ENCODE peak calls at places on chromosomes 3 and 15, in seven cellular contexts. G is neural progenitor cell, P is GM23248, Y is HCT116, L is GM23338, D is hepatocyte, C is MM.1S. V is an unnamed sample.

GRCh38 chr15:28942046-28942445 is 56.3 kb downstream of the APBA2 start:
- DNase-seq in G (no peak), P (no peak), L (no peak), D (no peak), C (no peak), Y (no peak), V (no peak)

GRCh38 chr15:80694624-80695098 is 449 bp upstream of the ABHD17C start:
- DNase-seq in Y (no peak), P (peak), L (peak), C (peak), D (no peak), G (peak), V (peak)

GRCh38 chr15:28933710-28934445 is 48.1 kb downstream of the APBA2 start:
- DNase-seq in D (no peak), Y (no peak), G (peak), C (no peak), P (no peak), L (no peak), V (no peak)

GRCh38 chr3:58336135-58336882 is 3.6 kb downstream of the PXK start:
- DNase-seq in Y (no peak), G (no peak), L (no peak), C (no peak), P (peak), D (no peak), V (peak)

GRCh38 chr15:80607288-80607980 is 87.7 kb upstream of the ABHD17C start:
- DNase-seq in D (no peak), P (no peak), Y (no peak), L (no peak), G (no peak), C (no peak), V (no peak)

GRCh38 chr3:126961191-126961790 is 21.6 kb upstream of the PLXNA1 start:
- DNase-seq in D (no peak), P (peak), L (no peak), G (no peak), C (no peak), Y (no peak), V (peak)

GRCh38 chr3:189049458-189050231 is 122.1 kb upstream of the TPRG1 start:
- DNase-seq in Y (no peak), G (no peak), D (no peak), P (no peak), C (peak), L (peak), V (peak)

GRCh38 chr3:16896820-16897219 is 12.1 kb downstream of the PLCL2 start:
- DNase-seq in G (no peak), C (no peak), P (no peak), D (no peak), Y (no peak), L (no peak), V (no peak)

GRCh38 chr3:101325393-101326134 is 5.2 kb upstream of the IMPG2 start:
- DNase-seq in L (no peak), Y (no peak), D (no peak), P (no peak), G (no peak), C (no peak), V (no peak)

GRCh38 chr3:129597087-129597791 is 9.2 kb downstream of the PLXND1 start:
- DNase-seq in D (no peak), P (peak), Y (no peak), C (no peak), L (no peak), G (no peak), V (no peak)

GRCh38 chr15:99424978-99425665 is 140.7 kb upstream of the MEF2A start:
- DNase-seq in D (peak), P (peak), G (no peak), Y (no peak), L (no peak), C (no peak), V (peak)

GRCh38 chr3:55910543-55910942 is 423.4 kb upstream of the WNT5A start:
- DNase-seq in Y (no peak), D (no peak), C (no peak), G (no peak), P (peak), L (no peak), V (peak)

GRCh38 chr15:43253431-43254403 is 13.0 kb downstream of the TGM5 start:
- DNase-seq in L (no peak), P (peak), G (no peak), Y (no peak), D (no peak), C (peak), V (peak)

GRCh38 chr15:67409175-67409574 is 111.8 kb upstream of the C15orf61 start:
- DNase-seq in C (no peak), P (no peak), G (peak), D (no peak), Y (no peak), L (peak), V (no peak)

GRCh38 chr3:143775401-143775970 is 72.8 kb downstream of the SLC9A9 start:
- DNase-seq in G (peak), D (peak), Y (peak), P (peak), C (peak), L (peak), V (peak)
- H3K4me3 ChIP-seq in G (no peak), D (no peak), Y (no peak), P (peak), C (no peak), L (no peak), V (no peak)

DNA sequence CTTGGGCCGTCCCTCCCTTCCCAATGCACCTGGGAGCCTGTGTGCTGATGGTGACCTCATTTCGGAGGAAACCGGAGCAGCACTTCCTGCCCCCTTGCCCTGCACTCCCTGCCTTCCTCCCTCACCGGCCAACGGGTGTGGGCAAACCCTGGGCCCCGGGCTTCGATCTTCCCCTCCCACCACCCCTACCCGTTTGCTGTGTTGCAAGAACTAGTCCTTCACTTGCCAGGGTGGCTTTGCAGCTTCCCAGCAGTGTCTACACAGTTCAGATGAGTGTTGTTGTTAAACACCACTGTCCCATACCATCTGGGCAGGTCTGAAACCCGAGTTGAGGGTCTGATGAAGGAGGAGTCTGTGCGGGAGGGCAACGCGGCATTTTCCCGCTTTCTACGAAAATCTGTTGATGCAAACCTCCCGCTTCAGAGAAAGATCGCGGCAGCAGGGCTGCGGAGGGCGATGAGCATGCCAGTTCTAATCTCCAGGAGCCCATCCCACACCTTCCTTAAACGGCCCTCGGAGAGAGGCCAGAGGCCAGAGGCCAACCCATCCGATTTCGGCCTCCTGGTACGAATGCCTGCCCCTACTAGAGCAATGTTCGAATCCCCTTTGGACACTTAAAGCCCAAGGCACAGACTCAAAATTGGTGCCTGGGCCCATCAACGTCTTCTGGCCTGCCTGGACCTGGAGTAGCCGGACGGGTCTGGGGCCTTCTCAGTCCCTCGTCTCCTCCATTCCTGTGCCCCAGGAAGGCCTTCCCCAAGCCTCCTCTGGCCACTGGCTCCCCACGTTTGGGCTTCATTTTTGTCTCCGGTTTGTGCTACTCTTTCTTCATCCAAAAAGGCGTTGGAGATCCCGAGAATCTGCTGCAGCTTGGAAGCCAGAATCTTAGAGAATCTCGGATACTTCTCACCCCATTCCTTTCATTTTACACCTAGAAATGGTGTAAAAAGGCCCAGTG is 35.8 kb upstream of the POLG start:
- DNase-seq in Y (no peak), D (no peak), P (no peak), L (peak), C (no peak), G (peak), V (peak)
- TF ChIP-seq EZH2 in Y (no peak), D (no peak), P (no peak), L (peak), C (no peak), G (peak), V (no peak)

GRCh38 chr3:169297214-169297613 is 366.3 kb downstream of the MECOM start:
- DNase-seq in C (no peak), L (no peak), G (no peak), P (no peak), Y (no peak), D (no peak), V (no peak)
- TF ChIP-seq EZH2phosphoT487 in C (no peak), L (no peak), G (no peak), P (no peak), Y (no peak), D (no peak), V (no peak)

GRCh38 chr3:42513521-42513920 is 11.1 kb downstream of the VIPR1 start:
- DNase-seq in L (no peak), Y (no peak), P (no peak), G (no peak), C (no peak), D (no peak), V (no peak)

GRCh38 chr3:42513121-42513520 is 10.7 kb downstream of the VIPR1 start:
- DNase-seq in Y (no peak), C (no peak), P (no peak), D (no peak), L (no peak), G (no peak), V (no peak)

GRCh38 chr3:42510325-42510724 is 7.9 kb downstream of the VIPR1 start:
- DNase-seq in Y (no peak), L (no peak), C (no peak), P (no peak), D (peak), G (no peak), V (no peak)

GRCh38 chr3:42509111-42509510 is 6.7 kb downstream of the VIPR1 start:
- DNase-seq in G (no peak), D (no peak), L (no peak), C (no peak), P (no peak), Y (no peak), V (no peak)

GRCh38 chr3:42511196-42511595 is 8.8 kb downstream of the VIPR1 start:
- DNase-seq in G (no peak), Y (no peak), C (no peak), P (peak), D (no peak), L (no peak), V (no peak)
- H3K4me3 ChIP-seq in G (no peak), Y (no peak), C (no peak), P (no peak), D (no peak), L (no peak), V (no peak)

DNA sequence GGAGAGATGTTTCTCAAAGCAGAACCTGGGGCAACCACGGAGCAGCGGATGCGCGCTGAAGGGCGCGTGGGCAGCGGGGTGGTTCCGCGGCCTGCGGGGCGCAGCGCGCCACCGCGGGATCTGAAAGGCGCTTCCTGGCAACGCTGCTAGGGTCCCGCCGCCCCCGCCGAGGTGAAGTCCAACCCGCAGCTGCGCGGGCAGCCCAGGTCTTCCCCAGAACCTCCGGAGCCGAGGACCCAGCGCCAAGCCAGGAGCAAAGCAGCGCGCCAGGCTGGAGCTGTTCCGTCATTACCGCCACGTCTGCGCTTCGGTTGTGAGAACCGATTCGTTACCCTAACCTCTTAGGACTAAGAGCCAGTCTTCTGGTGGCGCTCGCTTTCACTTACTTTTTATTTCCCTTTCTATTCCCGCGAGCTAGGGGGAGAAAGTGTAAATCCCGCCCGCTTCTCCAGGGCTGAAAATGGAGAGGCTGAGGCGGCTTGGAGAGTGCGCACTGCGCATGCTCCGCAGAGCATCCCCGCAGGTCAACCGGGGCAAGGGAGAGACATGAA is 3.2 kb upstream of the GABRG3 start:
- DNase-seq in D (peak), P (peak), Y (no peak), G (peak), C (no peak), L (peak), V (no peak)
- TF ChIP-seq EZH2 in D (no peak), P (no peak), Y (no peak), G (peak), C (no peak), L (no peak), V (no peak)

GRCh38 chr3:66404246-66404645 is 96.6 kb downstream of the LRIG1 start:
- DNase-seq in L (no peak), D (no peak), Y (no peak), C (no peak), G (no peak), P (no peak), V (no peak)

GRCh38 chr3:66401578-66402382 is 99.0 kb downstream of the LRIG1 start:
- DNase-seq in C (no peak), Y (no peak), L (no peak), P (no peak), D (no peak), G (peak), V (no peak)

GRCh38 chr3:66403268-66403990 is 97.4 kb downstream of the LRIG1 start:
- DNase-seq in P (peak), D (no peak), C (no peak), G (no peak), L (no peak), Y (no peak), V (no peak)

GRCh38 chr3:66401157-66401550 is 99.7 kb downstream of the LRIG1 start:
- DNase-seq in L (no peak), C (no peak), Y (no peak), G (no peak), P (no peak), D (no peak), V (no peak)

DNA sequence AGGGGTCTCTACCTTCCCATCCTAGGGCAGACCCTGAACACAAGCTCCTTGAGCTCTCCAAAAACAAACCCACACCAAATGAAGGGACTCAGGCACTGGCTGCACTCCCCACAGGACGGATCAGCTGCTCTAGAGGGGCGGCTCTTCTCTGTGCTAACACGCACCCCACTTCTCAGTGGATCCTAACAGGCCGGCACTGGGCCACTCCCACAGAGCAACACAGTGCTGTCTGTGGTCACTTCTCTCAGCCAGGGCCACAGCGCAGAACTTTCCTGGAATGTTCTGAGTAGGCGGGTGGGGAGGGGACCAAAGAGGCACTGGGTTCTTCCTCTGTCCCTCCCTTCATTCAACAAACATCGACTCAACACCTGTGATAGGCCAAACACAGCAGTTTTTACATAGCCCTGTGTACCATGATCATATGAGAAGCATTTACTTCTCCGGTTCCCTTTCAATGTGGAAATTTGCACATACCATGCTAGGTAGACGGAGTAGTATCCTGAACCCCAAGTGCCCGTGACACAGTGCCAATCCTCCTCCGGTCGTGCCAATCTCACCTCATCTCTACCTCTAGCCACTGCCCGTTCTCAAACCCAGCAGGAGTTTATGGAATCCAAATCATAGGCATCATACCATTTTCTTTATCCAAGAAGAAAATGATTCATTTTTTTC is 98.1 kb downstream of the LRIG1 start:
- DNase-seq in D (no peak), Y (no peak), P (peak), G (no peak), C (no peak), L (no peak), V (no peak)
- TF ChIP-seq EZH2phosphoT487 in D (no peak), Y (no peak), P (no peak), G (no peak), C (no peak), L (no peak), V (no peak)

DNA sequence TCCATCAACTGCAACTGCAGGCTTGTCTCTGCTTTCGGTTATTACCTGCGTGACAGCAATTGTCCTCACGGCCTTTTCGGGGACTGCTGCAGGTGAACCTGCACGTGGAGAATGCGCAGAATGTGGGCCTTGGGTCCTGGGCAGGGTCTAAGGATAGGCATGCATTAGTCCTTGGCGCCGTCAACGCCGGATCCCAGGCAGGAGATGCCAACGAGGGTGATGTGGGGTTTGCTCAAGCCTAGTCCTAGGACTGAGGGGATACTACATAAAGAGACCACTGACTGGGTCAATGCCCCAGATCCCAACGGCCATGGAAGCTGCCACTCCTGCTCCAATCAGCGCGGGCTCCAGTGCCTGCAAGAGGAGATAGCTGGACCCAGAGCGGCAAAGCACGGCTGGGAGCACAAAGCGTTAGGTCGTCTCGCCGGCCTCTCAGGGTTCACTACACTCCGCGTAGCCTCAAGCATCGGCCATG is 448 bp upstream of the RBM15B start:
- DNase-seq in C (no peak), G (no peak), Y (no peak), P (no peak), L (peak), D (no peak), V (no peak)
- H3K4me3 ChIP-seq in C (peak), G (peak), Y (peak), P (peak), L (peak), D (no peak), V (peak)

GRCh38 chr15:100880897-100881242 is 1.2 kb downstream of the ALDH1A3 start:
- DNase-seq in P (no peak), C (no peak), D (no peak), L (no peak), Y (no peak), G (peak), V (no peak)

GRCh38 chr15:100879046-100879445 is 585 bp upstream of the ALDH1A3 start:
- DNase-seq in C (no peak), D (no peak), Y (no peak), L (peak), G (peak), P (peak), V (no peak)

GRCh38 chr15:100880139-100880896 is 687 bp downstream of the ALDH1A3 start:
- DNase-seq in Y (no peak), G (peak), C (no peak), D (no peak), P (peak), L (peak), V (no peak)

GRCh38 chr15:100879461-100880138 is at the start of gene ALDH1A3:
- DNase-seq in C (peak), L (peak), D (no peak), P (peak), G (peak), Y (peak), V (peak)

GRCh38 chr15:100881573-100882336 is 2.1 kb downstream of the ALDH1A3 start:
- DNase-seq in D (no peak), C (no peak), L (no peak), G (no peak), P (no peak), Y (no peak), V (peak)
- TF ChIP-seq EZH2 in D (no peak), C (no peak), L (no peak), G (no peak), P (no peak), Y (no peak), V (no peak)